ENCODE peak calls at places on chromosomes 5 and 9, in five cellular contexts. A is HFFc6, Q is left cardiac atrium, X is A549, H is kidney tubule cell. Y is an unnamed sample.

GRCh38 chr9:130845901-130846381 is 10.9 kb downstream of the ABL1 start:
- DNase-seq in A (peak; percentile 70), Q (no peak), X (peak; percentile 54), H (peak; percentile 39), Y (no peak)

GRCh38 chr9:99076483-99077171 is 28.3 kb upstream of the TGFBR1 start:
- DNase-seq in A (no peak), Q (no peak), X (no peak), H (no peak), Y (peak; percentile 61)

GRCh38 chr9:115373000-115373709 is 255.2 kb upstream of the TNC start:
- DNase-seq in A (peak; percentile 93), Q (no peak), X (peak; percentile 90), H (peak; percentile 98), Y (no peak)

GRCh38 chr5:124881333-124881732 is 134.9 kb upstream of the ZNF608 start:
- DNase-seq in A (no peak), Q (no peak), X (no peak), H (no peak), Y (no peak)

GRCh38 chr9:128148509-128149000 is 698 bp upstream of the LCN2 start:
- DNase-seq in A (no peak), Q (peak; percentile 15), X (no peak), H (no peak), Y (no peak)

GRCh38 chr5:126982926-126983873 is 47.2 kb downstream of the MARCHF3 start:
- DNase-seq in A (no peak), Q (no peak), X (no peak), H (no peak), Y (no peak)

GRCh38 chr5:170757182-170757601 is 26.3 kb upstream of the GABRP start:
- DNase-seq in A (peak; percentile 36), Q (no peak), X (peak; percentile 27), H (peak; percentile 90), Y (no peak)

GRCh38 chr5:100828071-100828689 is 74.9 kb downstream of the ST8SIA4 start:
- DNase-seq in A (no peak), Q (no peak), X (no peak), H (no peak), Y (no peak)

GRCh38 chr9:128969491-128969890 is 22.0 kb downstream of the NUP188 start:
- DNase-seq in A (no peak), Q (no peak), X (no peak), H (peak; percentile 16), Y (no peak)

GRCh38 chr5:180135128-180135955 is 63.8 kb upstream of the RNF130 start:
- DNase-seq in A (no peak), Q (no peak), X (no peak), H (peak; percentile 88), Y (no peak)

GRCh38 chr5:140882591-140882899 is 621 bp downstream of the PCDHA13 start:
- DNase-seq in A (no peak), Q (no peak), X (peak; percentile 46), H (peak; percentile 25), Y (no peak)

GRCh38 chr9:18798518-18799290 is 234.3 kb downstream of the SAXO1 start:
- DNase-seq in A (no peak), Q (no peak), X (no peak), H (no peak), Y (no peak)

GRCh38 chr5:40991168-40991980 is 79.8 kb downstream of the MROH2B start:
- DNase-seq in A (peak; percentile 3), Q (peak; percentile 73), X (peak; percentile 29), H (peak; percentile 7), Y (no peak)

GRCh38 chr5:78569441-78569840 is 79.1 kb downstream of the LHFPL2 start:
- DNase-seq in A (no peak), Q (peak; percentile 64), X (no peak), H (peak; percentile 55), Y (no peak)

GRCh38 chr9:136075881-136076678 is 19.0 kb downstream of the NACC2 start:
- DNase-seq in A (no peak), Q (peak; percentile 17), X (no peak), H (no peak), Y (no peak)

GRCh38 chr9:75623462-75623861 is 267.0 kb upstream of the PCSK5 start:
- DNase-seq in A (no peak), Q (no peak), X (no peak), H (no peak), Y (no peak)

GRCh38 chr5:135386886-135387628 is 12.0 kb downstream of the MACROH2A1 start:
- DNase-seq in A (peak; percentile 91), Q (no peak), X (peak; percentile 88), H (peak; percentile 90), Y (no peak)

GRCh38 chr5:126178521-126178920 is 244.7 kb upstream of the GRAMD2B start:
- DNase-seq in A (no peak), Q (peak; percentile 17), X (no peak), H (no peak), Y (no peak)

GRCh38 chr9:127742435-127743088 is 7.5 kb upstream of the TOR2A start:
- DNase-seq in A (peak; percentile 80), Q (no peak), X (peak; percentile 88), H (peak; percentile 78), Y (no peak)

GRCh38 chr9:70868661-70869652 is 252.5 kb downstream of the TRPM3 start:
- DNase-seq in A (no peak), Q (peak; percentile 25), X (no peak), H (peak; percentile 53), Y (no peak)

GRCh38 chr5:150377964-150378694 is 20.6 kb downstream of the TCOF1 start:
- DNase-seq in A (peak; percentile 93), Q (no peak), X (peak; percentile 23), H (peak; percentile 73), Y (no peak)

GRCh38 chr5:87231037-87231808 is 36.5 kb upstream of the RASA1 start:
- DNase-seq in A (no peak), Q (no peak), X (no peak), H (peak; percentile 22), Y (peak; percentile 7)

Y was measured in CD4-positive, alpha-beta memory T cell.